ENCODE peak calls at places on chromosomes 7 and 10, in four cellular contexts. J is GM12892, L is uterus, W is K562. C is an unnamed sample.

GRCh38 chr10:92747066-92747465 is 57.3 kb downstream of the HHEX start:
- DNase-seq in W (no peak), L (no peak), J (no peak), C (no peak)

GRCh38 chr10:114045071-114045737 is 1.5 kb downstream of the ADRB1 start:
- DNase-seq in W (no peak), L (no peak), J (no peak), C (peak)

GRCh38 chr7:2099036-2099957 is 133.4 kb downstream of the MAD1L1 start:
- DNase-seq in W (peak), L (no peak), J (peak), C (no peak)

GRCh38 chr7:158077441-158077840 is 510.2 kb downstream of the PTPRN2 start:
- DNase-seq in J (no peak), L (no peak), W (no peak), C (no peak)

GRCh38 chr7:68441610-68442009 is 1156.7 kb upstream of the AUTS2 start:
- DNase-seq in J (no peak), W (no peak), L (no peak), C (no peak)

GRCh38 chr7:31948041-31948440 is 122.2 kb downstream of the PDE1C start:
- DNase-seq in J (no peak), L (no peak), W (no peak), C (no peak)

GRCh38 chr10:8180756-8181155 is 126.3 kb downstream of the GATA3 start:
- DNase-seq in W (no peak), L (no peak), J (no peak), C (no peak)

GRCh38 chr10:30637881-30638467 is 8.4 kb upstream of the LYZL2 start:
- DNase-seq in J (no peak), L (no peak), W (no peak), C (no peak)

GRCh38 chr7:151251926-151252835 is 3.7 kb upstream of the SMARCD3 start:
- DNase-seq in J (no peak), L (peak), W (peak), C (peak)

GRCh38 chr10:36345770-36346169 is 703.7 kb upstream of the FZD8 start:
- DNase-seq in L (no peak), J (no peak), W (no peak), C (no peak)

GRCh38 chr10:98244586-98244985 is 23.4 kb downstream of the LOXL4 start:
- DNase-seq in L (no peak), W (no peak), J (no peak), C (no peak)

GRCh38 chr10:77493851-77494788 is 143.5 kb downstream of the KCNMA1 start:
- DNase-seq in W (no peak), L (no peak), J (no peak), C (no peak)

GRCh38 chr7:133912916-133913697 is 214.0 kb upstream of the LRGUK start:
- DNase-seq in L (no peak), W (no peak), J (no peak), C (no peak)

GRCh38 chr7:127413326-127413725 is 20.8 kb upstream of the ZNF800 start:
- DNase-seq in J (no peak), L (no peak), W (no peak), C (no peak)

GRCh38 chr10:13587367-13587766 is 602 bp downstream of the PRPF18 start:
- DNase-seq in W (peak), L (no peak), J (no peak), C (peak)

GRCh38 chr10:21172774-21173432 is 275.8 kb upstream of the NEBL start:
- DNase-seq in J (peak), W (peak), L (no peak), C (peak)

GRCh38 chr10:22218448-22218847 is 633 bp upstream of the EBLN1 start:
- DNase-seq in W (no peak), L (no peak), J (no peak), C (no peak)

DNA sequence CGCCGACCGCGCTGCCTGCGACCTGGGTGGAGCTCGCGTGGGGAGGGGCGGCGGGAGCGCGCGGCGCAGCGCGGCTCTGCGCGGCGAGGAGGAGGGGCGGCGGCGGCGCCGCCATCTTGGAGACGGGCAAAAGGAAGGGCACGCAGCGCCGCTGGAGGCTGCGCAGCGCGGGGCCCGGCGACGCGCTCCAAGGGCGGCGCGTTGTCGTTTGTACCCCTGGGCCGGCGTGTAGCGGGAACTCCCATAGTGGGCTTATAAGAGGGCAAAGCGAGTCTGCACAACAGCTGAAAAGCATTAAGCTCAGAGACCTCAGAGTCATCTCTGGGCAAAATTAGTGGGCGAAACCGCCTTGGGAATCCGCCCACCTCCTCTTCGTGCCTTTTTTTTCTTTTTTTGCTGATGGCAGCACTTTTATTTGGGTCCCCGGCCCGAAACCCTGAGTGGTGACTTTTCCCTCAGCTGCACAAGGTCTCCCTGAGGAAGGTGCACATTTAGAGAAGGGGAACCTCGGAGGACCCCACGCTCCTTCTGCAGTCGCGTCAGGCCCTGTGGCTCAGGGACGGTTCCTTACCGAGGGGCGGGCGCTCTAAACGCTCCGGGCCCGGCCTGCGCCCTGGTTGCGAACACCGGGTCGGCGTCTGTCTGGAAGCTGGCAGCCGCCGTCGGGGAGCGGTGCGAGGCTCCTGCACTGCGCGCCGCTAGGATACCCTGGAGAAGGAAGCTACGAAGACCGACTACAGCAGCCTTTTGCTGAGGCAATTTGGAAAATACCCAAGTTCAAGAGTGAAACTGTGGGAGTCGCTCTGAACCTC is 423 bp upstream of the MCMBP start:
- DNase-seq in J (peak), W (peak), L (peak), C (peak)
- TF ChIP-seq POLR2A in J (peak), W (peak), L (peak), C (peak)

GRCh38 chr7:18534481-18534880 is 38.9 kb downstream of the HDAC9 start:
- DNase-seq in W (no peak), J (no peak), L (no peak), C (no peak)
- TF ChIP-seq POLR2A in W (no peak), J (no peak), L (no peak), C (no peak)

DNA sequence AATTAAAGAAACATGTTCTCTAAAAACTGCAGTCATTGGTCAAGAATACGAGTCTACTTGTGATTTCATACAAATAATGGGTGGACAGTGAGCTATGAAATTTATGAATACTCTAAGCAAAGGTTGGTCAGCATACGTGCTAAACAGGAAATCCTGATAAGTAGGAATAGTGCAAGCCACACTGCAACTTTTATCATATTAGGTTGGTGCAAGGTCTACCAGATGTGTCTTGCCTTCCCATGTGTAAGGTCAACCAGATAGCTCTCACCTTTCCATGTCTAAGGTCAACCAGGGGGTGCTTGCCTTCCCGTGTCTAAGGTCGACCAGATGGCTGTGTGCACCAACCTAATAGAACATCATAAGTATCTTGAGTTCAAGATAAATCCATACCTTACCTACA is 2.0 kb upstream of the ITGB1 start:
- DNase-seq in J (no peak), L (no peak), W (no peak), C (no peak)
- TF ChIP-seq POLR2A in J (no peak), L (no peak), W (no peak), C (no peak)

GRCh38 chr10:42976353-42977031 is 100.4 kb upstream of the RET start:
- DNase-seq in W (no peak), J (no peak), L (peak), C (no peak)
- TF ChIP-seq POLR2A in W (no peak), J (no peak), L (no peak), C (no peak)

GRCh38 chr10:68756246-68756645 is 35.2 kb downstream of the CCAR1 start:
- DNase-seq in W (no peak), L (no peak), J (no peak), C (no peak)
- TF ChIP-seq POLR2A in W (no peak), L (no peak), J (no peak), C (no peak)

C was measured in transverse colon.